ENCODE peak calls at places on chromosome 21, in five cellular contexts. One of them, this sample, is unnamed.
A peak's percentile ranks its signal among the peaks of the same experiment; 100 is the strongest.

GRCh38 chr21:14591882-14592281 is 45.8 kb upstream of the SAMSN1 start:
- DNase-seq in stomach: peak; percentile 50
- DNase-seq in CD8-positive, alpha-beta T cell: no peak
- DNase-seq in HCT116: no peak
- DNase-seq in astrocyte: no peak
- DNase-seq in this sample: no peak

GRCh38 chr21:31991356-31992331 is 118.8 kb downstream of the HUNK start:
- DNase-seq in stomach: no peak
- DNase-seq in CD8-positive, alpha-beta T cell: no peak
- DNase-seq in HCT116: no peak
- DNase-seq in astrocyte: no peak
- DNase-seq in this sample: no peak

GRCh38 chr21:31158789-31159581 is 120.7 kb upstream of the KRTAP19-8 start:
- DNase-seq in stomach: no peak
- DNase-seq in CD8-positive, alpha-beta T cell: no peak
- DNase-seq in HCT116: no peak
- DNase-seq in astrocyte: no peak
- DNase-seq in this sample: no peak

GRCh38 chr21:38645282-38645681 is 147.0 kb upstream of the ERG start:
- DNase-seq in stomach: no peak
- DNase-seq in CD8-positive, alpha-beta T cell: no peak
- DNase-seq in HCT116: no peak
- DNase-seq in astrocyte: peak; percentile 97
- DNase-seq in this sample: peak; percentile 11

GRCh38 chr21:42411891-42412635 is 8.4 kb downstream of the UBASH3A start:
- DNase-seq in stomach: no peak
- DNase-seq in CD8-positive, alpha-beta T cell: no peak
- DNase-seq in HCT116: no peak
- DNase-seq in astrocyte: peak; percentile 19
- DNase-seq in this sample: no peak

GRCh38 chr21:42356680-42357079 is 5.9 kb upstream of the TFF2 start:
- DNase-seq in stomach: peak; percentile 26
- DNase-seq in CD8-positive, alpha-beta T cell: no peak
- DNase-seq in HCT116: no peak
- DNase-seq in astrocyte: no peak
- DNase-seq in this sample: no peak

GRCh38 chr21:39788383-39788782 is 43.4 kb downstream of the IGSF5 start:
- DNase-seq in stomach: peak; percentile 78
- DNase-seq in CD8-positive, alpha-beta T cell: no peak
- DNase-seq in HCT116: peak; percentile 66
- DNase-seq in astrocyte: peak; percentile 92
- DNase-seq in this sample: peak; percentile 76

GRCh38 chr21:31570824-31571425 is 88.6 kb upstream of the SOD1 start:
- DNase-seq in stomach: no peak
- DNase-seq in CD8-positive, alpha-beta T cell: no peak
- DNase-seq in HCT116: no peak
- DNase-seq in astrocyte: peak; percentile 24
- DNase-seq in this sample: no peak

GRCh38 chr21:27268290-27268689 is 301.4 kb upstream of the ADAMTS5 start:
- DNase-seq in stomach: no peak
- DNase-seq in CD8-positive, alpha-beta T cell: no peak
- DNase-seq in HCT116: no peak
- DNase-seq in astrocyte: peak; percentile 52
- DNase-seq in this sample: no peak

DNA sequence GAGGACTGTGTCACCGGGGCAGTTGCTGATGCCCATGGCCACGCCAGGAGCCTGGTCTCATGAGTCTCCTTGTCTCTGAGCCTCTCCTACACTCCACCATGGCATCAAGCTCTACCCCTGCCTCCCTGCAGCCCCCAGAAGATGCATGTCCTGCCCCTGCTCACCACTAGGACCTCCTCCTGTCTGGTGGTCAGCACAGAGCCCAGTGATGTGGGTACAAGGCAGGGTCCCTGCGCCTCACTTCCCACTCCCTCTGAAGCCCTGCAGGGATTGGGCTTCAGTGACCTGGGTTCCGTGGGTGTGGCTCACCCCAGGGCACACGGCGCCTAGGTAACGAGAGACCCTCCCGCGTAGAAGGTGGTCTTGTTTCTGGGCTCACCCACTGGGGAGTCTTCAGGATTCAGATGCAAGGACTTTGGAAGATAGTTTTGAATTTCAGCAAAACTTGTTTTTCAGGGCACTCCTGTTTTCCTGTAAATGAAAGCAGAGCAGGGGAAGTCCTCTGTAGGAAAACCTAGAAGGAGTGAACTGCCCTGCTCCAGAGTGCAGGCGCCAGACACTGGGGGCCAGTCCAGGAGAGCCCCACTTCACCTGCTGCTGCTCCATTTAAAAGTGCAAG is 2.8 kb downstream of the COL18A1 start:
- DNase-seq in stomach: no peak
- DNase-seq in CD8-positive, alpha-beta T cell: no peak
- DNase-seq in HCT116: no peak
- DNase-seq in astrocyte: no peak
- DNase-seq in this sample: no peak
- H3K27me3 ChIP-seq in stomach: no peaks in the 10 kb centered on the region
- H3K27me3 ChIP-seq in CD8-positive, alpha-beta T cell: peaks cover 14% of the 10 kb centered on the region
- H3K27me3 ChIP-seq in HCT116: no peaks in the 10 kb centered on the region
- H3K27me3 ChIP-seq in astrocyte: no peaks in the 10 kb centered on the region
- H3K27me3 ChIP-seq in this sample: peaks cover 4% of the 10 kb centered on the region

GRCh38 chr21:45016031-45016430 is 58.3 kb upstream of the ADARB1 start:
- DNase-seq in stomach: no peak
- DNase-seq in CD8-positive, alpha-beta T cell: no peak
- DNase-seq in HCT116: no peak
- DNase-seq in astrocyte: no peak
- DNase-seq in this sample: no peak
- H3K4me1 ChIP-seq in stomach: peaks cover 37% of the 10 kb centered on the region
- H3K4me1 ChIP-seq in CD8-positive, alpha-beta T cell: no peaks in the 10 kb centered on the region
- H3K4me1 ChIP-seq in HCT116: peaks cover 34% of the 10 kb centered on the region
- H3K4me1 ChIP-seq in astrocyte: peaks cover 37% of the 10 kb centered on the region
- H3K4me1 ChIP-seq in this sample: peaks cover 51% of the 10 kb centered on the region

GRCh38 chr21:29466532-29466931 is 167.8 kb downstream of the BACH1 start:
- DNase-seq in stomach: no peak
- DNase-seq in CD8-positive, alpha-beta T cell: no peak
- DNase-seq in HCT116: no peak
- DNase-seq in astrocyte: no peak
- DNase-seq in this sample: no peak

GRCh38 chr21:29473808-29474207 is 175.1 kb downstream of the BACH1 start:
- DNase-seq in stomach: no peak
- DNase-seq in CD8-positive, alpha-beta T cell: no peak
- DNase-seq in HCT116: no peak
- DNase-seq in astrocyte: no peak
- DNase-seq in this sample: no peak

GRCh38 chr21:29475329-29475728 is 176.6 kb downstream of the BACH1 start:
- DNase-seq in stomach: no peak
- DNase-seq in CD8-positive, alpha-beta T cell: no peak
- DNase-seq in HCT116: no peak
- DNase-seq in astrocyte: no peak
- DNase-seq in this sample: no peak

GRCh38 chr21:29465528-29465927 is 166.8 kb downstream of the BACH1 start:
- DNase-seq in stomach: no peak
- DNase-seq in CD8-positive, alpha-beta T cell: no peak
- DNase-seq in HCT116: no peak
- DNase-seq in astrocyte: no peak
- DNase-seq in this sample: no peak

DNA sequence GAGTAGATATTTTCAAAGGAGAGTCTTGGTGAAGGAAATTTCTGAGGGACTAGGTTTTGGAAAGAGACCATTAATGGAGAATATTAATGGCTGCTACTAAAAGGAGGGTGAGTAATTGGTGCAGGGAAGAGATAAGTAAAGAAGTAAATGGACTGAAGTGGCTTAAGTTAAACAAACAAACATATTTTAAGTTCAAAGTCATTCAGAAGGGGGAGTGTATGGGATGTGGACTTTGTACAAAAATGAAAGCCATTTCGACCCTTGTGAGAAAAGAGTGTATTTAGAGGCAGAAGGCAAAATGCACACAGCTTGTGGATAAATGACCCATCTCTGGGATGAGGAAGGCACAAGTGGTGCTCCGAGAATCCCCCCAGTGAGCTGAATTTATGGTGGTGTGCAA is 171.7 kb downstream of the BACH1 start:
- DNase-seq in stomach: no peak
- DNase-seq in CD8-positive, alpha-beta T cell: no peak
- DNase-seq in HCT116: no peak
- DNase-seq in astrocyte: peak; percentile 16
- DNase-seq in this sample: no peak
- H3K27me3 ChIP-seq in stomach: no peaks in the 10 kb centered on the region
- H3K27me3 ChIP-seq in CD8-positive, alpha-beta T cell: no peaks in the 10 kb centered on the region
- H3K27me3 ChIP-seq in HCT116: no peaks in the 10 kb centered on the region
- H3K27me3 ChIP-seq in astrocyte: no peaks in the 10 kb centered on the region
- H3K27me3 ChIP-seq in this sample: no peaks in the 10 kb centered on the region

DNA sequence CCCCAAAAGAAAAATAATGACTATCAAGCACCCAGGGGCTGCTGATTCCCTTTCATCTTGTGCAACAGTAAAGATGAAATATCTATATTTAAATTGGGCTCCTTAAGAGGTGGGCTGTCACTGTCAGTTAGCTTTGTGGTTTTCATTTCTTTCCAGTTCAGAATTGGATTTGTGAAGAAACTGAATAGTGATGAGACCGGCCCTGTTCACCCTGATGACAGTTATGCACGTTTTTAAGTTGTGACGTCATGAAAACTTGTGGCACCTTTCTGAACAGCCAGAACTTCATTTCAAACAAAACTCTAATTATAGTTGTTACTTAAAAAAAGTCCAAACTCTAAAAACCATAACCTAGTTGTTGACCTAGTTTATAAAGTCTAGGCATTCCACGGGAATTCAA is 125.9 kb downstream of the RUNX1 start:
- DNase-seq in stomach: no peak
- DNase-seq in CD8-positive, alpha-beta T cell: no peak
- DNase-seq in HCT116: no peak
- DNase-seq in astrocyte: no peak
- DNase-seq in this sample: no peak
- H3K4me1 ChIP-seq in stomach: no peaks in the 10 kb centered on the region
- H3K4me1 ChIP-seq in CD8-positive, alpha-beta T cell: peaks cover 6% of the 10 kb centered on the region
- H3K4me1 ChIP-seq in HCT116: peaks cover 11% of the 10 kb centered on the region
- H3K4me1 ChIP-seq in astrocyte: no peaks in the 10 kb centered on the region
- H3K4me1 ChIP-seq in this sample: peaks cover 5% of the 10 kb centered on the region

GRCh38 chr21:33136898-33137502 is 67.1 kb downstream of the OLIG1 start:
- DNase-seq in stomach: no peak
- DNase-seq in CD8-positive, alpha-beta T cell: no peak
- DNase-seq in HCT116: no peak
- DNase-seq in astrocyte: no peak
- DNase-seq in this sample: no peak

GRCh38 chr21:33139084-33139483 is 69.1 kb downstream of the OLIG1 start:
- DNase-seq in stomach: no peak
- DNase-seq in CD8-positive, alpha-beta T cell: no peak
- DNase-seq in HCT116: no peak
- DNase-seq in astrocyte: no peak
- DNase-seq in this sample: no peak

GRCh38 chr21:33133912-33134311 is 64.0 kb downstream of the OLIG1 start:
- DNase-seq in stomach: no peak
- DNase-seq in CD8-positive, alpha-beta T cell: no peak
- DNase-seq in HCT116: no peak
- DNase-seq in astrocyte: no peak
- DNase-seq in this sample: no peak

GRCh38 chr21:33132054-33132453 is 62.1 kb downstream of the OLIG1 start:
- DNase-seq in stomach: no peak
- DNase-seq in CD8-positive, alpha-beta T cell: no peak
- DNase-seq in HCT116: no peak
- DNase-seq in astrocyte: no peak
- DNase-seq in this sample: no peak

DNA sequence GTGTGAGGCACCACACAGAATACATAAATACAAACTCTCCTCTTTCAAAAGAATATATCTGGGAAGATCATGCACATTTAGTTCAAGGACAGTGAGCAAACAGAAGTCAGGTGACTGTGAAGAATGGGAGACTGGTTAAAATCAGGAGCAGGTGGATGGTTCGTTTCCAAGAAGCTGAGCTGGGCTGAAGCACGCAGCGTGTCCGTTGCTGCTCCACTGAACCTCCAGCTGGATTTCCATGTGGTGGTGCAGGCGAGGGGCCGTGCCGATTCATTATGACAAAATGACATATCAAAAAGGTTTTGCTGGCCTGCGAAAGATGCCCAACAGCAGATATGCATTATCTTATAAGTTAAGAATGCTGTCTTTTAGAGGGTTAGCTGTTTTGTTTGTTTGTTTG is 66.0 kb downstream of the OLIG1 start:
- DNase-seq in stomach: no peak
- DNase-seq in CD8-positive, alpha-beta T cell: no peak
- DNase-seq in HCT116: no peak
- DNase-seq in astrocyte: no peak
- DNase-seq in this sample: no peak
- H3K27me3 ChIP-seq in stomach: no peaks in the 10 kb centered on the region
- H3K27me3 ChIP-seq in CD8-positive, alpha-beta T cell: no peaks in the 10 kb centered on the region
- H3K27me3 ChIP-seq in HCT116: peaks cover 8% of the 10 kb centered on the region
- H3K27me3 ChIP-seq in astrocyte: peaks cover 31% of the 10 kb centered on the region
- H3K27me3 ChIP-seq in this sample: peaks cover 40% of the 10 kb centered on the region

GRCh38 chr21:44710756-44711326 is 531 bp downstream of the TSPEAR start:
- DNase-seq in stomach: no peak
- DNase-seq in CD8-positive, alpha-beta T cell: no peak
- DNase-seq in HCT116: no peak
- DNase-seq in astrocyte: no peak
- DNase-seq in this sample: no peak
- H3K4me1 ChIP-seq in stomach: peaks cover 16% of the 10 kb centered on the region
- H3K4me1 ChIP-seq in CD8-positive, alpha-beta T cell: peaks cover 38% of the 10 kb centered on the region
- H3K4me1 ChIP-seq in HCT116: peaks cover 6% of the 10 kb centered on the region
- H3K4me1 ChIP-seq in astrocyte: no peaks in the 10 kb centered on the region
- H3K4me1 ChIP-seq in this sample: no peaks in the 10 kb centered on the region

DNA sequence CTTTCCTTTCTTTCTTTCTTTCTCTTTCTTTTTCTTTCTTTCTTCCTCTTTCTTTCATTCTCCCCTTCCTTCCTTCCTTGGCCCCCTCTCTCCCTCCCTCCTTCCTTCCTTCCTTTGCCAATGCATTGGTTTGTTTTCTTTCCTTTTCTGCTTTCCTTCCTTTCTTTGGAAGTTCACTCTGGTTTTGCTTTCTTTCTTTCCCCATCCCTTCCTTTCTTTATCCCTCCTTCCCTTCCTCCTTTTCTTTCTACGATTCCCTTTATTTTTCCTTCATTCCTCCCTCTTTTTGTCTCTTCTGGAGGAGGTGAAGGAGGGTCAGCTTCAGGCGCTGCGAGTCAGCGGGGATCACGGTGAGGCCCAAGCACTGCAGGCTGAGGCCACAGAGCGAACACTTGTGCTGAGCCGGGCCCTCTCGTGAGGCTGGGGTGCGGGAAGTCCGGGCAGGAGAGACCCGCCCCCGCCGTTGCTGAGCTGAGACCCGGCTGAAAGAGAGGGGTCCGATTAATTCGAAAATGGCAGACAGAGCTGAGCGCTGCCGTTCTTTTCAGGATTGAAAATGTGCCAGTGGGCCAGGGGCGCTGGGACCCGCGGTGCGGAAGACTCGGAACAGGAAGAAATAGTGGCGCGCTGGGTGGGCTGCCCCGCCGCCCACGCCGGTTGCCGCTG is 1.5 kb downstream of the SIM2 start:
- DNase-seq in stomach: no peak
- DNase-seq in CD8-positive, alpha-beta T cell: no peak
- DNase-seq in HCT116: no peak
- DNase-seq in astrocyte: no peak
- DNase-seq in this sample: no peak
- H3K27me3 ChIP-seq in stomach: peaks cover 30% of the 10 kb centered on the region
- H3K27me3 ChIP-seq in CD8-positive, alpha-beta T cell: peaks cover 58% of the 10 kb centered on the region
- H3K27me3 ChIP-seq in HCT116: no peaks in the 10 kb centered on the region
- H3K27me3 ChIP-seq in astrocyte: peaks cover 95% of the 10 kb centered on the region
- H3K27me3 ChIP-seq in this sample: peaks cover 52% of the 10 kb centered on the region

DNA sequence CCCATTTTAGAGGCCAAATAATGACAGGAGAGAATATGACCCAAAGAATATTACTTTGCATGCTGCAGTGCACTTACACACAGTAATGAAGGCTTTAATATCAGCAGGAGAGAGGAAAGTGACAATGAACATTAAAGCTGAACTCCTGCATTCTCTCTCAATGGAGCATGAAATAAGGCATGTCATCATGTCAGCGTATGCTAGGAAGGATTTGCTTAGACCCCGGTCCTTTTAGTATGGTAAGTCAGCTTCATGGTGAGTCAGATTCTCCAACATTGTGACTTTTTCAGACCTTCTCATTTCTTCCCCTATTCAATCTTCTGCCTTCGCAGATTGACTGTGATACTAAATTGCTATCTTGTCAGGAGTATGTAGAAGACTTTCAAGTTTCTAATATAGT is 210.7 kb upstream of the TMPRSS15 start:
- DNase-seq in stomach: no peak
- DNase-seq in CD8-positive, alpha-beta T cell: no peak
- DNase-seq in HCT116: no peak
- DNase-seq in astrocyte: no peak
- DNase-seq in this sample: no peak
- H3K4me1 ChIP-seq in stomach: no peaks in the 10 kb centered on the region
- H3K4me1 ChIP-seq in CD8-positive, alpha-beta T cell: no peaks in the 10 kb centered on the region
- H3K4me1 ChIP-seq in HCT116: no peaks in the 10 kb centered on the region
- H3K4me1 ChIP-seq in astrocyte: no peaks in the 10 kb centered on the region
- H3K4me1 ChIP-seq in this sample: no peaks in the 10 kb centered on the region

This sample was measured in SJSA1.